ENCODE peak calls at places on chromosomes 7 and 10, in ten cellular contexts. One of them, this sample, is unnamed.

GRCh38 chr7:12705878-12706277 is 18.4 kb downstream of the ARL4A start:
- DNase-seq in G401: no peak
- DNase-seq in LoVo: no peak
- DNase-seq in right atrium auricular region: no peak
- DNase-seq in mucosa of gallbladder: no peak
- DNase-seq in activated naive CD4-positive, alpha-beta T cell treated with Interleukin-2 at 50 U/mL for 16 hours: no peak
- DNase-seq in fibroblast of pulmonary artery: peak; percentile 36
- DNase-seq in NCI-H1105: no peak
- DNase-seq in stimulated activated naive B cell treated with anti-CD40 and anti-IgM and Interleukin-4, amounts not matched to agents 10 μg/mL and 1 μg/mL and 100 μg/mL, for 72 hours: no peak
- DNase-seq in globus pallidus: no peak
- DNase-seq in this sample: no peak

GRCh38 chr10:62056660-62057059 is 155.2 kb downstream of the ARID5B start:
- DNase-seq in G401: no peak
- DNase-seq in LoVo: no peak
- DNase-seq in right atrium auricular region: no peak
- DNase-seq in mucosa of gallbladder: no peak
- DNase-seq in activated naive CD4-positive, alpha-beta T cell treated with Interleukin-2 at 50 U/mL for 16 hours: no peak
- DNase-seq in fibroblast of pulmonary artery: peak; percentile 39
- DNase-seq in NCI-H1105: no peak
- DNase-seq in stimulated activated naive B cell treated with anti-CD40 and anti-IgM and Interleukin-4, amounts not matched to agents 10 μg/mL and 1 μg/mL and 100 μg/mL, for 72 hours: no peak
- DNase-seq in globus pallidus: no peak
- DNase-seq in this sample: no peak

GRCh38 chr10:131211556-131211955 is 100.0 kb downstream of the TCERG1L start:
- DNase-seq in G401: peak; percentile 61
- DNase-seq in LoVo: no peak
- DNase-seq in right atrium auricular region: no peak
- DNase-seq in mucosa of gallbladder: no peak
- DNase-seq in activated naive CD4-positive, alpha-beta T cell treated with Interleukin-2 at 50 U/mL for 16 hours: no peak
- DNase-seq in fibroblast of pulmonary artery: no peak
- DNase-seq in NCI-H1105: no peak
- DNase-seq in stimulated activated naive B cell treated with anti-CD40 and anti-IgM and Interleukin-4, amounts not matched to agents 10 μg/mL and 1 μg/mL and 100 μg/mL, for 72 hours: no peak
- DNase-seq in globus pallidus: no peak
- DNase-seq in this sample: no peak

GRCh38 chr10:71378341-71379117 is 18.2 kb upstream of the CDH23 start:
- DNase-seq in G401: peak; percentile 8
- DNase-seq in LoVo: no peak
- DNase-seq in right atrium auricular region: no peak
- DNase-seq in mucosa of gallbladder: no peak
- DNase-seq in activated naive CD4-positive, alpha-beta T cell treated with Interleukin-2 at 50 U/mL for 16 hours: no peak
- DNase-seq in fibroblast of pulmonary artery: no peak
- DNase-seq in NCI-H1105: no peak
- DNase-seq in stimulated activated naive B cell treated with anti-CD40 and anti-IgM and Interleukin-4, amounts not matched to agents 10 μg/mL and 1 μg/mL and 100 μg/mL, for 72 hours: no peak
- DNase-seq in globus pallidus: peak; percentile 47
- DNase-seq in this sample: no peak

GRCh38 chr7:103445228-103446020 is 583 bp downstream of the SLC26A5 start:
- DNase-seq in G401: peak; percentile 56
- DNase-seq in LoVo: no peak
- DNase-seq in right atrium auricular region: no peak
- DNase-seq in mucosa of gallbladder: no peak
- DNase-seq in activated naive CD4-positive, alpha-beta T cell treated with Interleukin-2 at 50 U/mL for 16 hours: no peak
- DNase-seq in fibroblast of pulmonary artery: peak; percentile 5
- DNase-seq in NCI-H1105: no peak
- DNase-seq in stimulated activated naive B cell treated with anti-CD40 and anti-IgM and Interleukin-4, amounts not matched to agents 10 μg/mL and 1 μg/mL and 100 μg/mL, for 72 hours: no peak
- DNase-seq in globus pallidus: no peak
- DNase-seq in this sample: no peak

GRCh38 chr10:44470779-44471178 is 85.9 kb upstream of the CXCL12 start:
- DNase-seq in G401: no peak
- DNase-seq in LoVo: no peak
- DNase-seq in right atrium auricular region: no peak
- DNase-seq in mucosa of gallbladder: no peak
- DNase-seq in activated naive CD4-positive, alpha-beta T cell treated with Interleukin-2 at 50 U/mL for 16 hours: no peak
- DNase-seq in fibroblast of pulmonary artery: peak; percentile 51
- DNase-seq in NCI-H1105: no peak
- DNase-seq in stimulated activated naive B cell treated with anti-CD40 and anti-IgM and Interleukin-4, amounts not matched to agents 10 μg/mL and 1 μg/mL and 100 μg/mL, for 72 hours: no peak
- DNase-seq in globus pallidus: no peak
- DNase-seq in this sample: no peak

GRCh38 chr7:2444476-2444875 is 31.7 kb downstream of the GRIFIN start:
- DNase-seq in G401: no peak
- DNase-seq in LoVo: no peak
- DNase-seq in right atrium auricular region: peak; percentile 75
- DNase-seq in mucosa of gallbladder: no peak
- DNase-seq in activated naive CD4-positive, alpha-beta T cell treated with Interleukin-2 at 50 U/mL for 16 hours: no peak
- DNase-seq in fibroblast of pulmonary artery: peak; percentile 55
- DNase-seq in NCI-H1105: no peak
- DNase-seq in stimulated activated naive B cell treated with anti-CD40 and anti-IgM and Interleukin-4, amounts not matched to agents 10 μg/mL and 1 μg/mL and 100 μg/mL, for 72 hours: no peak
- DNase-seq in globus pallidus: peak; percentile 69
- DNase-seq in this sample: no peak

GRCh38 chr10:71231196-71231595 is 18.8 kb downstream of the UNC5B start:
- DNase-seq in G401: no peak
- DNase-seq in LoVo: no peak
- DNase-seq in right atrium auricular region: no peak
- DNase-seq in mucosa of gallbladder: no peak
- DNase-seq in activated naive CD4-positive, alpha-beta T cell treated with Interleukin-2 at 50 U/mL for 16 hours: no peak
- DNase-seq in fibroblast of pulmonary artery: no peak
- DNase-seq in NCI-H1105: no peak
- DNase-seq in stimulated activated naive B cell treated with anti-CD40 and anti-IgM and Interleukin-4, amounts not matched to agents 10 μg/mL and 1 μg/mL and 100 μg/mL, for 72 hours: no peak
- DNase-seq in globus pallidus: no peak
- DNase-seq in this sample: no peak

GRCh38 chr7:30196408-30196807 is 61.6 kb downstream of the MTURN start:
- DNase-seq in G401: no peak
- DNase-seq in LoVo: no peak
- DNase-seq in right atrium auricular region: no peak
- DNase-seq in mucosa of gallbladder: no peak
- DNase-seq in activated naive CD4-positive, alpha-beta T cell treated with Interleukin-2 at 50 U/mL for 16 hours: no peak
- DNase-seq in fibroblast of pulmonary artery: no peak
- DNase-seq in NCI-H1105: no peak
- DNase-seq in stimulated activated naive B cell treated with anti-CD40 and anti-IgM and Interleukin-4, amounts not matched to agents 10 μg/mL and 1 μg/mL and 100 μg/mL, for 72 hours: no peak
- DNase-seq in globus pallidus: no peak
- DNase-seq in this sample: no peak

GRCh38 chr10:111079241-111079760 is 2.5 kb downstream of the ADRA2A start:
- DNase-seq in G401: no peak
- DNase-seq in LoVo: no peak
- DNase-seq in right atrium auricular region: peak; percentile 48
- DNase-seq in mucosa of gallbladder: no peak
- DNase-seq in activated naive CD4-positive, alpha-beta T cell treated with Interleukin-2 at 50 U/mL for 16 hours: no peak
- DNase-seq in fibroblast of pulmonary artery: no peak
- DNase-seq in NCI-H1105: no peak
- DNase-seq in stimulated activated naive B cell treated with anti-CD40 and anti-IgM and Interleukin-4, amounts not matched to agents 10 μg/mL and 1 μg/mL and 100 μg/mL, for 72 hours: no peak
- DNase-seq in globus pallidus: no peak
- DNase-seq in this sample: no peak

GRCh38 chr7:154656618-154657017 is 346.3 kb downstream of the PAXIP1 start:
- DNase-seq in G401: no peak
- DNase-seq in LoVo: no peak
- DNase-seq in right atrium auricular region: no peak
- DNase-seq in mucosa of gallbladder: no peak
- DNase-seq in activated naive CD4-positive, alpha-beta T cell treated with Interleukin-2 at 50 U/mL for 16 hours: no peak
- DNase-seq in fibroblast of pulmonary artery: no peak
- DNase-seq in NCI-H1105: no peak
- DNase-seq in stimulated activated naive B cell treated with anti-CD40 and anti-IgM and Interleukin-4, amounts not matched to agents 10 μg/mL and 1 μg/mL and 100 μg/mL, for 72 hours: no peak
- DNase-seq in globus pallidus: no peak
- DNase-seq in this sample: no peak

GRCh38 chr10:32386623-32387022 is 39.7 kb upstream of the EPC1 start:
- DNase-seq in G401: no peak
- DNase-seq in LoVo: no peak
- DNase-seq in right atrium auricular region: no peak
- DNase-seq in mucosa of gallbladder: no peak
- DNase-seq in activated naive CD4-positive, alpha-beta T cell treated with Interleukin-2 at 50 U/mL for 16 hours: no peak
- DNase-seq in fibroblast of pulmonary artery: peak; percentile 20
- DNase-seq in NCI-H1105: no peak
- DNase-seq in stimulated activated naive B cell treated with anti-CD40 and anti-IgM and Interleukin-4, amounts not matched to agents 10 μg/mL and 1 μg/mL and 100 μg/mL, for 72 hours: no peak
- DNase-seq in globus pallidus: no peak
- DNase-seq in this sample: no peak

GRCh38 chr7:107387077-107387476 is 82.8 kb upstream of the GPR22 start:
- DNase-seq in G401: peak; percentile 82
- DNase-seq in LoVo: no peak
- DNase-seq in right atrium auricular region: no peak
- DNase-seq in mucosa of gallbladder: no peak
- DNase-seq in activated naive CD4-positive, alpha-beta T cell treated with Interleukin-2 at 50 U/mL for 16 hours: no peak
- DNase-seq in fibroblast of pulmonary artery: peak; percentile 45
- DNase-seq in NCI-H1105: no peak
- DNase-seq in stimulated activated naive B cell treated with anti-CD40 and anti-IgM and Interleukin-4, amounts not matched to agents 10 μg/mL and 1 μg/mL and 100 μg/mL, for 72 hours: no peak
- DNase-seq in globus pallidus: no peak
- DNase-seq in this sample: no peak

This sample was measured in esophagus muscularis mucosa.